ENCODE peak calls at places on chromosomes 4 and X, in nine cellular contexts. Q is GM23248; B is lower lobe of right lung; O is mesenchymal stem cell; W is NT2/D1; U is effector memory CD4-positive, alpha-beta T cell; M is tibial nerve; I is prostate gland; T is hepatocyte. E is an unnamed sample. For H3K4me1, the result is how much of the 10 kb centered on the place peaks cover.

GRCh38 chr4:188127157-188127874 is 11.9 kb upstream of the TRIML1 start:
- DNase-seq in T (peak), I (no peak), U (no peak), M (no peak), B (no peak), O (peak), W (no peak), Q (peak), E (no peak)

GRCh38 chr4:108360857-108361820 is 192.4 kb upstream of the LEF1 start:
- DNase-seq in I (peak), B (no peak), U (no peak), Q (peak), W (peak), M (no peak), O (peak), T (peak), E (peak)

GRCh38 chr4:5224340-5224739 is 173.1 kb downstream of the STK32B start:
- DNase-seq in T (no peak), O (peak), M (no peak), I (no peak), Q (no peak), B (no peak), W (no peak), U (no peak), E (no peak)

GRCh38 chrX:57134702-57135101 is 2.5 kb downstream of the SPIN2A start:
- DNase-seq in O (no peak), W (no peak), B (no peak), T (no peak), U (no peak), M (no peak), I (no peak), Q (no peak), E (no peak)

GRCh38 chr4:44869222-44869882 is 143.0 kb upstream of the GNPDA2 start:
- DNase-seq in Q (peak), T (no peak), B (no peak), I (no peak), W (no peak), O (no peak), U (no peak), M (no peak), E (no peak)

GRCh38 chr4:139554726-139555072 is 1.3 kb downstream of the SETD7 start:
- DNase-seq in O (no peak), M (no peak), B (no peak), Q (no peak), I (no peak), T (no peak), W (no peak), U (no peak), E (no peak)

GRCh38 chr4:8201341-8201781 is 2.3 kb downstream of the SH3TC1 start:
- DNase-seq in I (no peak), W (no peak), U (peak), T (no peak), M (no peak), Q (no peak), O (no peak), B (no peak), E (peak)

GRCh38 chrX:66000178-66000577 is 39.7 kb downstream of the VSIG4 start:
- DNase-seq in B (no peak), M (no peak), Q (no peak), T (no peak), O (no peak), I (no peak), U (no peak), W (no peak), E (no peak)

GRCh38 chr4:123250843-123251242 is 145.8 kb upstream of the SPRY1 start:
- DNase-seq in M (peak), Q (no peak), O (peak), B (no peak), W (no peak), U (no peak), T (peak), I (peak), E (no peak)

GRCh38 chrX:11080721-11081120 is 30.4 kb upstream of the HCCS start:
- DNase-seq in T (no peak), I (no peak), O (no peak), M (no peak), B (no peak), U (no peak), Q (no peak), W (no peak), E (no peak)

GRCh38 chrX:133645251-133645650 is 230.0 kb upstream of the GPC4 start:
- DNase-seq in B (no peak), O (no peak), M (no peak), I (no peak), T (no peak), U (no peak), Q (peak), W (no peak), E (no peak)

GRCh38 chrX:65196758-65197371 is 220.6 kb upstream of the ZC4H2 start:
- DNase-seq in I (peak), O (no peak), M (peak), U (no peak), W (peak), Q (peak), T (peak), B (peak), E (peak)

GRCh38 chrX:54416965-54417364 is 23.2 kb upstream of the TSR2 start:
- DNase-seq in O (no peak), U (no peak), I (no peak), B (no peak), W (no peak), M (no peak), T (no peak), Q (no peak), E (no peak)

GRCh38 chrX:54419559-54420302 is 20.5 kb upstream of the TSR2 start:
- DNase-seq in U (no peak), W (no peak), T (no peak), I (no peak), B (no peak), O (no peak), Q (no peak), M (no peak), E (no peak)

GRCh38 chrX:54411732-54412131 is 28.5 kb upstream of the TSR2 start:
- DNase-seq in Q (no peak), O (no peak), W (no peak), M (no peak), I (no peak), U (no peak), T (no peak), B (no peak), E (no peak)

GRCh38 chrX:54413753-54414152 is 26.5 kb upstream of the TSR2 start:
- DNase-seq in T (peak), W (no peak), M (no peak), B (no peak), U (no peak), I (no peak), Q (peak), O (peak), E (no peak)

GRCh38 chrX:54415534-54416350 is 24.5 kb upstream of the TSR2 start:
- DNase-seq in I (no peak), M (no peak), U (no peak), O (peak), Q (no peak), W (no peak), B (no peak), T (no peak), E (no peak)
- H3K4me3 ChIP-seq in I (no peak), M (no peak), U (no peak), O (no peak), Q (no peak), W (no peak), B (no peak), T (no peak), E (no peak)

GRCh38 chr4:138455097-138455496 is 212.9 kb upstream of the SLC7A11 start:
- DNase-seq in U (no peak), O (no peak), M (no peak), I (no peak), T (no peak), Q (no peak), W (no peak), B (no peak), E (no peak)
- H3K4me1 ChIP-seq in U (under half), O (under half), M (under half), I (under half), T (under half), Q (under half), W (under half), B (under half), E (under half)

DNA sequence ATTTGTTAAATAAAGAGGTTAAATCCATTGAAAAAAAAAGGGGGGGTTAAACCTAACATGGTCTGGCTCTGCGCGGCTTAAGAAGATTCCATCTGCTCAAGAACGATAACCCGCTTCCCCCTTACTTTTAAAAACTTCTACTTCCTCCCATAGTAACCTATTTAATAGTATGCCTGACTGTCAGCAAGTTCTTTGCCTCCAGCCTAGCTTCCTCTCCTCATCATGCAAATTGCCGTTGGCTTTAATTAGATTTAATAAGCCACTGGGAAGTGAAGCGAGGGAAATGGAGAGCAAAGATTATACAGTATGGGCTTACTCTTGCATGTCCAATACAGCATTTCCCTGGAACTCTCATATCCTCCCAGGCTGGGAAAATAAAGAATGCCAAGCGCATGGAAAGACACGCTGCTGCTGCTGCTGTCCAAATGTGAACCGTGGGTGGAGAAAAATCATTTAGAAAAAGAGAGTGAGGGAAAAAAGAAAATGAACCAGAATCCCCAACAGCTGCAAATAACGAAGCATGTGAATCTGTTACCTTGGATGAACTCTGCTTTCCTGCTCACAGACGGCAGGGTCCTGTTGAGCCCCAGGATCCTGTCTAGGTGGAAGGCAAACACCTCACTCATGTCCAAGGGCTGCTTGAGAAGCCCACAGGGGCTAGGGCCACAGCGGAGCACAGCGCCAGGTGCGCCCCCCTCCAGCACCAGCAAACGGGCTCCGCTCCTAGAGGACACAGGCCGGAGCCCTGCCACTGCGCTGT is 2.7 kb downstream of the GASK1B start:
- DNase-seq in I (no peak), U (no peak), O (peak), W (no peak), B (no peak), T (no peak), Q (peak), M (no peak), E (peak)
- H3K4me3 ChIP-seq in I (peak), U (no peak), O (peak), W (no peak), B (peak), T (peak), Q (peak), M (peak), E (peak)

GRCh38 chr4:55176497-55176896 is 51.1 kb upstream of the KDR start:
- DNase-seq in T (no peak), I (no peak), O (peak), U (no peak), W (no peak), Q (no peak), B (no peak), M (no peak), E (no peak)

GRCh38 chr4:55178226-55179005 is 53.0 kb upstream of the KDR start:
- DNase-seq in W (no peak), I (no peak), B (no peak), Q (no peak), O (no peak), U (no peak), M (no peak), T (no peak), E (no peak)

GRCh38 chr4:55180980-55181379 is 55.6 kb upstream of the KDR start:
- DNase-seq in Q (no peak), B (no peak), T (no peak), I (no peak), M (no peak), W (no peak), U (no peak), O (peak), E (no peak)

GRCh38 chr4:55175779-55176231 is 50.4 kb upstream of the KDR start:
- DNase-seq in T (no peak), B (no peak), W (no peak), M (no peak), O (peak), I (no peak), U (no peak), Q (peak), E (no peak)

DNA sequence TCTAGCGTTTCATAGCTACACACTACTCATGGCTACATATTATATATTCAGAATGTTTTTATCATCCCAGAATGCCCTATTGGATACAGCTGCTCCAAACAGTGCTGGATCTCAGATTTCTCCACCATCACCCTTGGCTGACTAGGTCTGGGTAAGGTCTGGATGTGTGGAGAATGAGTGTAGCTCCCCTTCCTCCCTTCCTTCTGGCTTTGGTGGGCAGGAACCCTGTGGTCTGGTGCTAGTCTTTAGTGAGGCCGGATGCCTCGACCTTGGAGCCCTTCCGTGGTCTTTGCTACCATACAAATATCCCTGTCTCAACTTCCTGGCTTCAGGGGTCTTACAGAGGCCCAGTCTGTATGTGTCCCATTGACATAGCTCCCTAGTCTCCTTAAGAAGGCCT is 52.1 kb upstream of the KDR start:
- DNase-seq in M (no peak), T (no peak), W (no peak), I (no peak), Q (no peak), B (no peak), O (no peak), U (no peak), E (no peak)
- H3K4me1 ChIP-seq in M (under half), T (under half), W (under half), I (under half), Q (under half), B (under half), O (under half), U (under half), E (under half)

DNA sequence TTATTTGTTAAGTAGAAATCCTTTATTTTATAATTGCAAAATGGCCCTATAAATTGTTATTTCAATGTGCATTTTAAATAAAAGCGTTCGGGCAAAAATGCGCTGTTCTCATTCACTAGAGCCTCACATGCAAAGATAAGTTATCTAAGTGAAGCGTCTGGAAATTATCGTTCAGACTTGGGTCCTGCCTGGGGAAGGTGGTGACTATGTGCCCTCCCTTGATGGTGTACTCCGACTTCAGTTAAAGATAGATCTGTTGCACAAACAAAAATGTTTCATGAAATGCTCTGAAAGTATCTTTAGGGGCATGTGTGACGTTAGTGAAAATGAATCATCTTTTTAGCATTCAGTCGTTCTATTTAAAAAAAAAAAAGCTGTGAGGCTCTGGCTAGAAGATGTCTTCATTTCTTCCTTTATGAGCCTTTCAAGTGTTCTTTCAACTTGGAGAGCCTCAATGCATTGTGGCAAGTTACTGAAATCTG is 82.8 kb downstream of the AFF1 start:
- DNase-seq in I (no peak), U (no peak), W (no peak), M (no peak), T (peak), Q (peak), O (peak), B (no peak), E (no peak)
- H3K4me3 ChIP-seq in I (no peak), U (no peak), W (no peak), M (no peak), T (no peak), Q (peak), O (no peak), B (no peak), E (no peak)

DNA sequence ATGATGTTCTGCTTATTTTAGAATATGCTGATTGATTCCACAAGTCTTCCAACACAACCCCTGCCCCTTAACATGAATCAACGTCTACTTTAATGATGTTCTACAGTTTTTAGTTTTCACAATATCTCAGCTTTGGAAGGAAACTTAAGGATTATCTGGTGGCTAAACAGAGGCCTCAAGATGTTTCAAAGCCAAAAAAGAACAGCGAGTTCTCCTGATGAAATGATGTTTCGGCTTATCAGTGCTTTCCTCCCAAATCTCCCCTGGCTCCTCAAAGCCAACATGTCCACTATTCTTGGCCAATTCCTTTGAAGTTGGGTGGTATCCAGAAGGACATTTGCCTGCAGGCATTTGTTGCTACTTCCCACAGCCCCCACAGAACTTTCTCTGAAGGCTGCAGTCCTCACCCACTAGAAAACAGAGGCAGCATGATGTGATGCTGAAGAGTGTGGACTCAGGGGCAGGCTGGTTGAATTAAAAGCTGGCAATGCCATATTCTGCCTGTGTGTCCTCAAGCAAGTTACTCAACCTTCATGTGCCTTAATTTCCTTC is 87.3 kb downstream of the ADGRG4 start:
- DNase-seq in O (no peak), B (no peak), Q (no peak), I (no peak), M (no peak), T (no peak), W (no peak), U (no peak), E (no peak)
- H3K4me1 ChIP-seq in O (under half), B (under half), Q (under half), I (under half), M (under half), T (under half), W (under half), U (under half), E (under half)

GRCh38 chr4:118682928-118683327 is 2.3 kb upstream of the METTL14 start:
- DNase-seq in U (no peak), T (peak), Q (peak), M (no peak), I (no peak), B (no peak), O (peak), W (no peak), E (no peak)
- H3K4me3 ChIP-seq in U (no peak), T (no peak), Q (no peak), M (no peak), I (no peak), B (no peak), O (no peak), W (no peak), E (no peak)

GRCh38 chr4:2862528-2862927 is 18.9 kb downstream of the ADD1 start:
- DNase-seq in I (no peak), T (peak), Q (peak), M (no peak), B (no peak), O (peak), W (no peak), U (no peak), E (peak)

GRCh38 chr4:2861631-2862436 is 18.2 kb downstream of the ADD1 start:
- DNase-seq in Q (peak), B (no peak), W (no peak), I (no peak), O (peak), U (no peak), M (no peak), T (no peak), E (no peak)

GRCh38 chr4:2866160-2866861 is 22.7 kb downstream of the ADD1 start:
- DNase-seq in I (no peak), O (no peak), M (no peak), B (no peak), W (no peak), U (no peak), T (no peak), Q (no peak), E (no peak)

GRCh38 chr4:2865381-2865780 is 21.7 kb downstream of the ADD1 start:
- DNase-seq in M (no peak), U (no peak), Q (no peak), B (no peak), T (no peak), O (no peak), I (no peak), W (no peak), E (no peak)

GRCh38 chr4:2863649-2864048 is 20.0 kb downstream of the ADD1 start:
- DNase-seq in B (no peak), U (no peak), T (no peak), Q (no peak), O (no peak), I (no peak), M (no peak), W (no peak), E (no peak)
- H3K4me1 ChIP-seq in B (half or more), U (under half), T (half or more), Q (half or more), O (under half), I (under half), M (half or more), W (under half), E (half or more)

GRCh38 chrX:120309873-120310730 is 1.2 kb downstream of the TMEM255A start:
- DNase-seq in O (no peak), T (peak), I (no peak), W (peak), M (no peak), U (no peak), Q (peak), B (peak), E (no peak)
- H3K4me3 ChIP-seq in O (no peak), T (peak), I (no peak), W (peak), M (peak), U (peak), Q (no peak), B (peak), E (peak)

GRCh38 chr4:113955948-113956347 is 23.5 kb downstream of the ARSJ start:
- DNase-seq in Q (no peak), I (no peak), B (no peak), O (no peak), T (no peak), W (no peak), M (no peak), U (no peak), E (no peak)
- H3K4me1 ChIP-seq in Q (half or more), I (under half), B (under half), O (under half), T (under half), W (under half), M (under half), U (under half), E (under half)